ENCODE peak calls at places on chromosome 15, in six cellular contexts. E, H, T, N, R and Q are unnamed samples.

GRCh38 chr15:67746022-67746421 is 79.3 kb upstream of the SKOR1 start:
- DNase-seq in H (no peak), R (peak; percentile 36), N (no peak), T (no peak), E (no peak), Q (no peak)

GRCh38 chr15:29678504-29679034 is 143.7 kb downstream of the TJP1 start:
- DNase-seq in H (no peak), R (no peak), T (no peak), E (no peak), N (no peak), Q (no peak)

GRCh38 chr15:48493084-48493762 is 152.3 kb downstream of the FBN1 start:
- DNase-seq in N (no peak), E (no peak), H (no peak), R (peak; percentile 95), T (no peak), Q (no peak)

GRCh38 chr15:68309024-68309423 is 31.5 kb downstream of the FEM1B start:
- DNase-seq in E (no peak), H (no peak), R (peak; percentile 71), T (no peak), N (no peak), Q (no peak)

GRCh38 chr15:64634020-64634419 is 141.4 kb downstream of the RBPMS2 start:
- DNase-seq in E (peak; percentile 67), N (no peak), T (peak; percentile 75), H (peak; percentile 11), R (no peak), Q (peak; percentile 60)

GRCh38 chr15:35137175-35137574 is 52.1 kb upstream of the NANOGP8 start:
- DNase-seq in R (no peak), T (no peak), N (no peak), H (no peak), E (no peak), Q (no peak)

GRCh38 chr15:45521596-45522167 is 873 bp downstream of the SLC30A4 start:
- DNase-seq in H (no peak), E (no peak), T (no peak), R (no peak), N (no peak), Q (no peak)

GRCh38 chr15:70833897-70834765 is 19.8 kb downstream of the LARP6 start:
- DNase-seq in T (no peak), H (no peak), N (no peak), E (no peak), R (peak; percentile 91), Q (peak; percentile 70)

GRCh38 chr15:61743352-61743909 is 316.8 kb downstream of the VPS13C start:
- DNase-seq in N (no peak), T (no peak), H (no peak), R (no peak), E (no peak), Q (peak; percentile 51)

GRCh38 chr15:83474578-83474977 is 27.4 kb downstream of the SH3GL3 start:
- DNase-seq in R (no peak), E (no peak), H (no peak), T (no peak), N (no peak), Q (no peak)

GRCh38 chr15:84604804-84605203 is 4.0 kb downstream of the ZSCAN2 start:
- DNase-seq in E (peak; percentile 47), R (peak; percentile 5), N (no peak), T (peak; percentile 63), H (no peak), Q (no peak)

GRCh38 chr15:57500979-57501576 is 90.6 kb upstream of the MYZAP start:
- DNase-seq in T (no peak), N (no peak), H (no peak), R (no peak), E (no peak), Q (peak; percentile 12)

DNA sequence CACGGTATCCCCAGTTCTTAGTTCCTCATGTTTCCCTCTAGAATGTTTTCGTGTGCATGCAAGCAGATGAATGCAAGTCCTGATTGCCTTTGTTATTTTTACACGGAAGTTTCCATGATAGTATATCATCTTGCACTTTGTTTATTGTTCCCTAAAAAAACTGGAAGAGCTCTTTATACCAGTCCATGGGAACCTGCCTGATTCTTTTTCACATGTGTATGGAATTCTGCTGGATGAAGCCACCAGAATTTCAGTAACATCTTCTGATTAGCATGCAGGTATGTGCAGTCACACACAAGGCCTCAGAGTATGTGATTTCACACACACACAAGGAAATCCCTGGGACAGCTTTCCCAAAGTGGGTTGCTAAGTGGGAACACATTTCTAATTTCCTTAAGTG is 16.0 kb upstream of the LRRK1 start:
- DNase-seq in N (no peak), T (no peak), H (no peak), R (no peak), E (no peak), Q (peak; percentile 10)
- H3K4me3 ChIP-seq in N (no peak overlapping the region), T (no peak overlapping the region), H (no peak overlapping the region), R (no peak overlapping the region), E (no peak overlapping the region), Q (no peak overlapping the region)

GRCh38 chr15:92109485-92109884 is 256.0 kb downstream of the SLCO3A1 start:
- DNase-seq in N (no peak), H (no peak), T (no peak), R (no peak), E (no peak), Q (no peak)
- H3K27me3 ChIP-seq in N (no peaks in the 10 kb centered on the region), H (no peaks in the 10 kb centered on the region), T (no peaks in the 10 kb centered on the region), R (no peaks in the 10 kb centered on the region), E (no peaks in the 10 kb centered on the region), Q (no peaks in the 10 kb centered on the region)

DNA sequence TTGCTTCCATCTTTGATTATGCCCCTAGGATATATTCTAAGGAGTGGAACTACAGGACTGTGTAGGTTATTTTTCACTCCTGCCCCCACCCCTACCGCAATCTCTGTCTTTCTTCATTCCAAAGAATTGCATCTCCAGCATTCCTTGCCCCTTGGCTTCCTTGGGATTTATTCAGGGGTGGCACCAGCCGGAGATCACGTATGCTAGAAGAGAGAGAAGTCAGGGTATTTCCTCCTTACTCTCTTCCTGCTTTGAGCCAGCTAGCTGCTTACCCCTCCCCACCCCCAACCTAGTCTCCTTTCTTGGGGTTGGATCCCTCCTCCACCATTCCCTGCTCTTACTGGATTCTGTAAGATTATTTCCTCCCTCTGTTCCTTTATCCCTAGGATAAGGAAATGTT is 35.0 kb upstream of the DENND4A start:
- DNase-seq in T (no peak), H (no peak), E (peak; percentile 43), R (no peak), N (no peak), Q (no peak)
- H3K27ac ChIP-seq in T (no peak overlapping the region), H (peak overlapping the region; percentile 4), E (peak overlapping the region; percentile 83), R (no peak overlapping the region), N (no peak overlapping the region), Q (no peak overlapping the region)

GRCh38 chr15:78761020-78761419 is 50.2 kb downstream of the ADAMTS7 start:
- DNase-seq in E (no peak), N (peak; percentile 18), H (no peak), T (no peak), R (no peak), Q (no peak)

GRCh38 chr15:78763111-78763795 is 48.0 kb downstream of the ADAMTS7 start:
- DNase-seq in T (no peak), N (no peak), R (no peak), H (no peak), E (no peak), Q (no peak)

GRCh38 chr15:78763796-78764241 is 47.4 kb downstream of the ADAMTS7 start:
- DNase-seq in N (peak; percentile 16), T (no peak), E (no peak), H (no peak), R (no peak), Q (no peak)

GRCh38 chr15:78766041-78766440 is 45.2 kb downstream of the ADAMTS7 start:
- DNase-seq in E (no peak), N (peak; percentile 10), H (no peak), T (no peak), R (no peak), Q (no peak)

DNA sequence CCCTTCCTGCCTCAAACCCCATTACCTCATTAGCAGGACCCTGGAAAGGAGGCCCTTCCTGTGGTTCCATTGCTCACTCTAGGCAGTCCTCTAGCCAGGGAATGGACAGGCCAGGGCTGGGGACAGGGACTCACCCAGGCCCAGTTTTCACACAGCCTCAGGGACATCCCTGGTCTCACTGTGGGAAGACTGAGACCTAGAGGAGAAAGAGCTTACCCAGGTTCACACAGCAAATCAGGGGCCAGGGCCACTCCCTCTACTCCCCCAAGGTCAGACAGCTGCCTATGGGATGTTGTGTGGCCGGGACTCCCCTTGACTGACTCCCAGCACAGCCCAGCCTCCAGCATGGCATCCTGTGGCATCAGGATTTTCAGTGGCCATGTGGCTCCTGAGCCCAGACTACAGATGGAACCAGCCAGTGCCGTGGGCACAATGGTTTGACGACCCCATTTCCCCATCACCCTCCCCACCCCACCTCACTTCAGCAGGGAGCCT is 49.3 kb downstream of the ADAMTS7 start:
- DNase-seq in T (no peak), H (no peak), E (no peak), N (no peak), R (no peak), Q (no peak)
- H3K4me3 ChIP-seq in T (peak overlapping the region; percentile 67), H (peak overlapping the region; percentile 45), E (peak overlapping the region; percentile 42), N (no peak overlapping the region), R (no peak overlapping the region), Q (no peak overlapping the region)

GRCh38 chr15:63492541-63493077 is 11.8 kb upstream of the USP3 start:
- DNase-seq in E (no peak), R (peak; percentile 87), T (no peak), H (no peak), N (no peak), Q (no peak)
- H3K27me3 ChIP-seq in E (no peaks in the 10 kb centered on the region), R (peaks cover 2% of the 10 kb centered on the region), T (no peaks in the 10 kb centered on the region), H (no peaks in the 10 kb centered on the region), N (peaks cover 6% of the 10 kb centered on the region), Q (peaks cover 12% of the 10 kb centered on the region)

DNA sequence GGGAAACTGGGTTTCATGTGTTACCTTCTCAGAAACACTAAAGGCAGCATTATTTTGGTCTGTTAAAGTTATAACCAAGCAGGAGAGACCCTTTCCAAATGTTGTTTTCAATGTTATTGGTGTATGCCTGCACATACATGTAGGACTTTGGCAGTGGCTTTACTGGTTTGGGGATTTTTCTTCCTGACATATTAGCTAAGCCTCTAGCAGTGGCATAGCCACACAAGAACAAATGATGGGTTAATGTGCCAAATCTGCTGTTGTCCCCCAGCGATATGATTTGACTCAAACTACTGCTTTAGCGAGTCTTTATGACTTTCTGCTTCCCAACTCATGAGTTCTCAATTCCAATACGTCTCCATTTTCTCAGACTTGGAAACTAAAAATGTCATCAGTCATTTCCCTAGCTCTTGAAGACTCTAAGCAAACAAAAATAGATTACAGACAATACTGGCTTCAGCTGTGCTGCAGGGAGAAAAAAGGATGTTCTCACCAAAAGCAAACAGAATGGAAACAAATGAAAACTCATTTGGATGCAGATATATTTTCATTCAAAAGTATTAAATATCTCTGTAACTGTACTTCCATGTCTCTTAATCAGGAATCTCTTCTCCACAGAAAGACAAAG is 29.6 kb downstream of the TPM1 start:
- DNase-seq in N (no peak), T (no peak), R (no peak), H (no peak), E (no peak), Q (no peak)
- H3K27ac ChIP-seq in N (peak overlapping the region; percentile 0), T (no peak overlapping the region), R (no peak overlapping the region), H (no peak overlapping the region), E (no peak overlapping the region), Q (no peak overlapping the region)